ENCODE peak calls at places on chromosomes 5 and 9, in ten cellular contexts. I is NCI-H69; Q is kidney epithelial cell; W is Peyer's patch; P is activated CD4-positive, CD25-positive, alpha-beta regulatory T cell treated with anti-CD3 and anti-CD28 coated beads, Interleukin-2, amount 50 U/mL, for 72 hours; B is EH; K is kidney; A is NCI-H524 treated with DMSO at 0.1 percent for 48 hours; L is heart left ventricle; N is activated T-cell treated with anti-CD3 and anti-CD28 coated beads for 48 hours. H is an unnamed sample.

GRCh38 chr5:59275537-59276276 is 617.8 kb downstream of the PDE4D start:
- DNase-seq in L (peak), I (peak), B (peak), N (no peak), K (no peak), W (no peak), A (no peak), P (no peak), Q (peak), H (no peak)

GRCh38 chr5:181186022-181186421 is 19.0 kb downstream of the TRIM7 start:
- DNase-seq in L (no peak), W (no peak), A (no peak), N (no peak), Q (no peak), K (no peak), B (no peak), P (no peak), I (no peak), H (no peak)

GRCh38 chr5:57277085-57277484 is 103.2 kb downstream of the GPBP1 start:
- DNase-seq in B (peak), P (no peak), I (peak), W (no peak), L (no peak), N (no peak), A (no peak), Q (no peak), K (no peak), H (no peak)

GRCh38 chr5:134479839-134480238 is 45.6 kb upstream of the JADE2 start:
- DNase-seq in L (no peak), I (no peak), B (no peak), N (no peak), K (no peak), P (no peak), A (no peak), Q (no peak), W (no peak), H (no peak)

GRCh38 chr5:93252165-93252564 is 328.9 kb downstream of the NR2F1-AS1 start:
- DNase-seq in K (no peak), I (peak), N (no peak), L (no peak), B (no peak), Q (no peak), A (no peak), W (no peak), P (no peak), H (no peak)

GRCh38 chr5:130166839-130167490 is 262.7 kb downstream of the CHSY3 start:
- DNase-seq in N (no peak), B (no peak), W (no peak), Q (no peak), P (no peak), I (peak), A (no peak), K (no peak), L (no peak), H (no peak)

GRCh38 chr5:1246711-1247431 is 21.7 kb downstream of the SLC6A18 start:
- DNase-seq in P (no peak), W (no peak), A (no peak), K (no peak), N (no peak), Q (no peak), I (peak), L (peak), B (peak), H (no peak)

GRCh38 chr9:102032614-102033013 is 294.2 kb upstream of the GRIN3A start:
- DNase-seq in P (no peak), Q (no peak), I (no peak), K (no peak), B (no peak), A (no peak), W (no peak), N (no peak), L (no peak), H (no peak)

GRCh38 chr5:137695651-137696428 is 40.0 kb downstream of the KLHL3 start:
- DNase-seq in P (no peak), L (no peak), Q (no peak), I (peak), B (no peak), K (no peak), N (peak), A (no peak), W (no peak), H (no peak)

GRCh38 chr5:65539827-65540226 is 23.1 kb downstream of the CENPK start:
- DNase-seq in I (no peak), Q (no peak), P (no peak), W (no peak), A (no peak), L (no peak), K (no peak), N (no peak), B (peak), H (no peak)

H was measured in NCI-H1930.